ENCODE peak calls at places on chromosome 10, in eight cellular contexts. J, Y, N, S, F, X, K and G are unnamed samples.

GRCh38 chr10:103273026-103273425 is 3.9 kb upstream of the INA start:
- DNase-seq in J (no peak), Y (peak; percentile 98), N (peak; percentile 93), S (peak; percentile 91), F (peak; percentile 16), X (no peak), K (no peak), G (no peak)

GRCh38 chr10:110076559-110077318 is 69.0 kb downstream of the ADD3 start:
- DNase-seq in J (peak; percentile 54), Y (peak; percentile 71), N (peak; percentile 42), S (peak; percentile 87), F (peak; percentile 44), X (peak; percentile 66), K (peak; percentile 15), G (peak; percentile 91)

GRCh38 chr10:110821508-110821907 is 50.2 kb upstream of the PDCD4 start:
- DNase-seq in J (no peak), Y (no peak), N (no peak), S (no peak), F (no peak), X (peak; percentile 29), K (no peak), G (no peak)

GRCh38 chr10:51422311-51423120 is 276.9 kb downstream of the CSTF2T start:
- DNase-seq in J (no peak), Y (peak; percentile 27), N (peak; percentile 10), S (peak; percentile 66), F (peak; percentile 71), X (peak; percentile 69), K (peak; percentile 68), G (peak; percentile 69)

GRCh38 chr10:132219486-132219885 is 32.7 kb downstream of the DPYSL4 start:
- DNase-seq in J (no peak), Y (no peak), N (no peak), S (no peak), F (no peak), X (no peak), K (no peak), G (no peak)

GRCh38 chr10:98292976-98293375 is 25.0 kb upstream of the LOXL4 start:
- DNase-seq in J (no peak), Y (no peak), N (no peak), S (no peak), F (no peak), X (no peak), K (no peak), G (no peak)

GRCh38 chr10:33743429-33743857 is 409.0 kb upstream of the NRP1 start:
- DNase-seq in J (no peak), Y (no peak), N (no peak), S (no peak), F (peak; percentile 61), X (peak; percentile 67), K (peak; percentile 35), G (peak; percentile 94)

GRCh38 chr10:60943372-60944158 is 420 bp downstream of the RHOBTB1 start:
- DNase-seq in J (peak; percentile 19), Y (peak; percentile 73), N (no peak), S (peak; percentile 74), F (peak; percentile 81), X (peak; percentile 67), K (peak; percentile 72), G (peak; percentile 58)

GRCh38 chr10:5658871-5659618 is 7.3 kb downstream of the ASB13 start:
- DNase-seq in J (no peak), Y (no peak), N (no peak), S (no peak), F (peak; percentile 24), X (no peak), K (no peak), G (peak; percentile 36)

GRCh38 chr10:29763396-29763795 is 128.6 kb upstream of the SVIL start:
- DNase-seq in J (no peak), Y (no peak), N (no peak), S (no peak), F (no peak), X (no peak), K (no peak), G (no peak)

GRCh38 chr10:113552723-113553122 is at the start of gene HABP2:
- DNase-seq in J (no peak), Y (no peak), N (peak; percentile 54), S (no peak), F (peak; percentile 59), X (no peak), K (peak; percentile 31), G (no peak)

GRCh38 chr10:132371641-132372081 is 25.3 kb upstream of the PWWP2B start:
- DNase-seq in J (peak; percentile 33), Y (peak; percentile 26), N (no peak), S (no peak), F (no peak), X (no peak), K (no peak), G (no peak)

GRCh38 chr10:104253106-104253505 is 1.6 kb upstream of the GSTO1 start:
- DNase-seq in J (no peak), Y (no peak), N (no peak), S (no peak), F (peak; percentile 65), X (no peak), K (no peak), G (peak; percentile 95)

GRCh38 chr10:100339236-100339635 is 7.8 kb upstream of the SCD start:
- DNase-seq in J (no peak), Y (no peak), N (no peak), S (no peak), F (no peak), X (no peak), K (no peak), G (no peak)

GRCh38 chr10:88091490-88092061 is 228.2 kb downstream of the PTEN start:
- DNase-seq in J (peak; percentile 81), Y (no peak), N (no peak), S (no peak), F (no peak), X (no peak), K (no peak), G (peak; percentile 66)

GRCh38 chr10:6226216-6226615 is 23.5 kb downstream of the PFKFB3 start:
- DNase-seq in J (no peak), Y (no peak), N (no peak), S (no peak), F (no peak), X (no peak), K (no peak), G (no peak)

GRCh38 chr10:114485695-114486400 is 81.5 kb upstream of the AFAP1L2 start:
- DNase-seq in J (no peak), Y (peak; percentile 45), N (no peak), S (no peak), F (no peak), X (no peak), K (no peak), G (no peak)

GRCh38 chr10:120012566-120012965 is 120.0 kb downstream of the SEC23IP start:
- DNase-seq in J (no peak), Y (no peak), N (peak; percentile 21), S (no peak), F (no peak), X (no peak), K (no peak), G (no peak)

GRCh38 chr10:58830748-58831147 is 318.1 kb downstream of the BICC1 start:
- DNase-seq in J (no peak), Y (no peak), N (no peak), S (no peak), F (no peak), X (no peak), K (no peak), G (no peak)

GRCh38 chr10:75395955-75396860 is 5.4 kb downstream of the ZNF503 start:
- DNase-seq in J (no peak), Y (no peak), N (no peak), S (no peak), F (peak; percentile 49), X (peak; percentile 41), K (peak; percentile 64), G (peak; percentile 65)

GRCh38 chr10:93897070-93897797 is 3.5 kb downstream of the SLC35G1 start:
- DNase-seq in J (no peak), Y (no peak), N (no peak), S (no peak), F (no peak), X (no peak), K (no peak), G (peak; percentile 87)

GRCh38 chr10:7351905-7352304 is 58.9 kb downstream of the SFMBT2 start:
- DNase-seq in J (no peak), Y (no peak), N (no peak), S (no peak), F (no peak), X (no peak), K (no peak), G (no peak)

GRCh38 chr10:7350541-7351195 is 60.2 kb downstream of the SFMBT2 start:
- DNase-seq in J (no peak), Y (no peak), N (no peak), S (no peak), F (no peak), X (no peak), K (no peak), G (no peak)

GRCh38 chr10:7359954-7360353 is 50.9 kb downstream of the SFMBT2 start:
- DNase-seq in J (no peak), Y (no peak), N (no peak), S (no peak), F (no peak), X (no peak), K (no peak), G (no peak)

GRCh38 chr10:7357193-7357592 is 53.6 kb downstream of the SFMBT2 start:
- DNase-seq in J (no peak), Y (no peak), N (no peak), S (no peak), F (no peak), X (no peak), K (no peak), G (no peak)

GRCh38 chr10:7354330-7355047 is 56.3 kb downstream of the SFMBT2 start:
- DNase-seq in J (no peak), Y (peak; percentile 28), N (peak; percentile 21), S (peak; percentile 37), F (peak; percentile 22), X (no peak), K (no peak), G (no peak)
- H3K36me3 ChIP-seq in J (peaks cover 11% of the 10 kb centered on the region), Y (no peaks in the 10 kb centered on the region), N (no peaks in the 10 kb centered on the region), S (no peaks in the 10 kb centered on the region), F (no peaks in the 10 kb centered on the region), X (no peaks in the 10 kb centered on the region), K (no peaks in the 10 kb centered on the region), G (no peaks in the 10 kb centered on the region)

GRCh38 chr10:115844592-115844991 is 428.4 kb downstream of the GFRA1 start:
- DNase-seq in J (no peak), Y (no peak), N (no peak), S (no peak), F (peak; percentile 20), X (no peak), K (no peak), G (no peak)
- H3K36me3 ChIP-seq in J (no peaks in the 10 kb centered on the region), Y (no peaks in the 10 kb centered on the region), N (no peaks in the 10 kb centered on the region), S (no peaks in the 10 kb centered on the region), F (no peaks in the 10 kb centered on the region), X (no peaks in the 10 kb centered on the region), K (no peaks in the 10 kb centered on the region), G (no peaks in the 10 kb centered on the region)

GRCh38 chr10:49736564-49737113 is 25.5 kb downstream of the OGDHL start:
- DNase-seq in J (no peak), Y (no peak), N (no peak), S (no peak), F (no peak), X (peak; percentile 9), K (no peak), G (no peak)
- H3K36me3 ChIP-seq in J (no peaks in the 10 kb centered on the region), Y (no peaks in the 10 kb centered on the region), N (peaks cover 1% of the 10 kb centered on the region), S (no peaks in the 10 kb centered on the region), F (no peaks in the 10 kb centered on the region), X (no peaks in the 10 kb centered on the region), K (no peaks in the 10 kb centered on the region), G (no peaks in the 10 kb centered on the region)

DNA sequence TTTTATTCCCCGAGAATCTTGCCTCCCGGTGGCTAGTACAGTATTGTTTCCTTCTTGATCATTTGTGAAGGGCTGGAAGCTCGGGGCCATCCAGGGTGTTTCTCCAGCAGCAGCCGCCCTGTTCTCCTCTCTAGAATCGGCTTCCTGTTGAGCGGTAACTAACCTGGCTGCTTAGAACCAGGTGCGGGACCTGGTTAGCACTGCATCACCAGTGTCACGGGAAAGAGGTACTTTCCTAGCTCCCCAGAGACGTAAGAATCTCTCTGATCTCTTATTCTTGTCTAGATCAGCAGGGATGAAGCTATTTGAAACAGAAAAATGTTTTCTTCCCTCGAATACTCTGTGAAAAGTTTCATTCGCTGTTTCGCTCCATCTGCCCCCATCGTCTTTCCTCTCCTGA is 239.2 kb downstream of the CELF2 start:
- DNase-seq in J (no peak), Y (no peak), N (no peak), S (no peak), F (no peak), X (no peak), K (no peak), G (no peak)
- H3K36me3 ChIP-seq in J (peaks cover 86% of the 10 kb centered on the region), Y (no peaks in the 10 kb centered on the region), N (peaks cover 1% of the 10 kb centered on the region), S (no peaks in the 10 kb centered on the region), F (no peaks in the 10 kb centered on the region), X (no peaks in the 10 kb centered on the region), K (no peaks in the 10 kb centered on the region), G (no peaks in the 10 kb centered on the region)